ENCODE peak calls at places on chromosomes 1 and 21, in eight cellular contexts. P, R, E, K, S, F, O and Y are unnamed samples.

GRCh38 chr21:29349702-29350101 is 51.0 kb downstream of the BACH1 start:
- DNase-seq in P (no peak), S (no peak), O (no peak), E (no peak), K (no peak), F (no peak), R (no peak), Y (no peak)

GRCh38 chr1:170634293-170634692 is 29.6 kb upstream of the PRRX1 start:
- DNase-seq in S (no peak), O (no peak), E (peak; percentile 93), P (no peak), K (no peak), F (peak; percentile 93), R (no peak), Y (no peak)

GRCh38 chr21:45050361-45050785 is 24.0 kb upstream of the ADARB1 start:
- DNase-seq in F (no peak), K (no peak), S (peak; percentile 92), O (no peak), P (no peak), R (no peak), E (no peak), Y (no peak)

GRCh38 chr1:36761073-36761472 is 273.2 kb downstream of the GRIK3 start:
- DNase-seq in P (no peak), F (no peak), K (no peak), S (no peak), E (no peak), O (no peak), R (no peak), Y (no peak)

GRCh38 chr1:85328713-85329376 is 52.4 kb upstream of the BCL10 start:
- DNase-seq in O (no peak), S (no peak), P (no peak), F (peak; percentile 99), E (peak; percentile 98), R (no peak), K (no peak), Y (no peak)

GRCh38 chr21:38913120-38913975 is 107.6 kb downstream of the ETS2 start:
- DNase-seq in F (peak; percentile 69), O (peak; percentile 64), S (peak; percentile 89), R (no peak), E (no peak), K (peak; percentile 14), P (no peak), Y (no peak)

GRCh38 chr1:26771643-26772321 is 16.0 kb upstream of the PIGV start:
- DNase-seq in F (peak; percentile 99), R (no peak), O (no peak), S (peak; percentile 62), K (no peak), E (peak; percentile 95), P (no peak), Y (no peak)

GRCh38 chr1:158604968-158605367 is at the start of gene OR10Z1:
- DNase-seq in S (no peak), O (no peak), P (no peak), K (no peak), F (no peak), E (no peak), R (no peak), Y (no peak)

GRCh38 chr21:33403128-33403785 is at the start of gene IFNGR2:
- DNase-seq in E (no peak), S (peak; percentile 65), P (peak; percentile 68), F (no peak), K (peak; percentile 18), R (no peak), O (peak; percentile 77), Y (peak; percentile 83)

DNA sequence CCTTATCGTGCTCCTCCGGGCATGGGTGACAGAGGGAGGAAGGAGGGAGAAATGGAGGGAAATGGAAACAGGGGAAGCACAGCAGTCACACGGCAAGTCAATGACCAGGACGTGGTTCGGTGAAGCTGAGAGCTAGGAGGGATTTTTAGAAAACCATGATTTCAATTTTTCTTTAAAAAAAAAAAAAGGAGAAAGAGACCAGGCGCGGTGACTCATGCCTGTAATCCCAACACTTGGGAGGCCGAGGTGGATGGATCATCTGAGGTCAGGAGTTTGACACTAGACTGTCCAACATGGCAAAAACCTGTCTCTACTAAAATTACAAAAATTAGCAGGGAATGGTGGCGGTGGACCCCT is 776 bp upstream of the TNFRSF9 start:
- DNase-seq in K (no peak), F (peak; percentile 46), O (no peak), P (no peak), S (no peak), E (peak; percentile 10), R (no peak), Y (no peak)
- TF ChIP-seq CTCF in K (no peak), F (no peak), O (no peak), P (no peak), S (no peak), E (no peak), R (no peak), Y (no peak)

GRCh38 chr1:39354572-39354971 is 136.9 kb upstream of the BMP8A start:
- DNase-seq in O (no peak), R (no peak), E (no peak), P (peak; percentile 10), S (no peak), F (no peak), K (no peak), Y (no peak)
- TF ChIP-seq CTCF in O (no peak), R (no peak), E (no peak), P (peak; percentile 44), S (no peak), F (no peak), K (no peak), Y (peak; percentile 15)

GRCh38 chr21:23936224-23936623 is 1671.1 kb downstream of the MRPL39 start:
- DNase-seq in O (peak; percentile 5), P (no peak), S (no peak), K (no peak), F (peak; percentile 48), E (no peak), R (no peak), Y (no peak)
- TF ChIP-seq CTCF in O (peak; percentile 36), P (peak; percentile 45), S (peak; percentile 9), K (peak; percentile 25), F (peak; percentile 61), E (no peak), R (no peak), Y (peak; percentile 30)

DNA sequence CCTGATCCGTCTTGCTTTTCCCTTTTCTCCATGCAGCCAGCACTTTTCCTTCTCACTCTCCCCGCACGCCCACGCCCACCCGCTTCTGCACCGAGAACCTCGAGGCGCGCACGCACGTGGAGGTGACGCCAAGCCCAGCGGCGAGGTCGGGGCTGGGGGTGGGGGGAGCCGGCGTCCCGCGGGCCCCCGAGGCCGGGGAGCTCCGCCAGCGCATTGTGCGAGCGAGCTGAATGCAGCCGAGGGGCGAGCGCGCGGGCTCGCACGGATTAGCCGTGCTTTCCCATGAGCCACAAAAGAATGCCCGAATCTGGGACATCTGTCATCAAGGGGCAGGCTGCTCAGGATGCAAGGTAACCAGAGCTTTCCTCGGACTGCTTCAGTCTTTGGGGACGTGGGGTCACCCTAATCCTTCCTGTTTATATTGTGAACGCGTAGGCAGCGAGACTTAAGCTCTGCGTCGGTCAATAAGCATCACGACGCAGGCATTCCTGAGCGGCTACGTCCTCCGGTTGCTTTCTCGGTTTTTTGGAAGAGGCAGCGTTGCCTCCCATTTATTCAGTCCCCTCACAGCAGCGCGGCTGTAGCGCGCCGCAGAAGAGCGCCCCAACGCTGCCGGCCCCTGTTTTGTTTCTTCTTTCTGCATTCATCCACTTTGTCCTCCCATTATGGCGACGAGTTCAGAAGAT is 67.3 kb upstream of the AKT3 start:
- DNase-seq in R (no peak), O (peak; percentile 95), K (peak; percentile 28), P (no peak), F (peak; percentile 93), S (no peak), E (peak; percentile 80), Y (peak; percentile 43)
- TF ChIP-seq CTCF in R (no peak), O (peak; percentile 27), K (no peak), P (no peak), F (peak; percentile 11), S (no peak), E (peak; percentile 50), Y (peak; percentile 18)

GRCh38 chr1:46342084-46342656 is 1.6 kb downstream of the NSUN4 start:
- DNase-seq in P (peak; percentile 46), F (peak; percentile 55), E (peak; percentile 45), S (no peak), K (no peak), R (no peak), O (peak; percentile 15), Y (peak; percentile 58)
- TF ChIP-seq CTCF in P (peak; percentile 69), F (peak; percentile 37), E (peak; percentile 70), S (no peak), K (peak; percentile 48), R (peak; percentile 34), O (peak; percentile 36), Y (peak; percentile 41)

DNA sequence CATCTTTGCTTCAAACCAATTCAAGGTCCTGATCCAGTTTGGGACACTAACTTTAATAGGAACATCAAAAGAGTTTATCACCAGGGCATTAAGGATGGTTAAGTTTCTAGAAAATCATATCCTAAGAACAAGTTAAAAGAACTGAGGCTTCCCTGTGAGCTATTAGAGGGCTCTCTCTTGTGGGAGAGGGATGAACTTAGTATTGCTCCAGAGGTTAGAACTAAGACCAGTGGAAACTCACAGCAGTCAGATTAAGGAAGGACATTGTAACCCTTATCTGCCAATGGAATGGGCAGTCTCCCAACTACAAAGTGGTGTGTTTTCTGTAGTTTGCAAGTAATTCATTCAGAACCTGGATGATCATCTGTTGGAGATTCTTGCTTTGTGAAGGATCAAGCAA is 36.8 kb downstream of the UBE2U start:
- DNase-seq in S (no peak), O (no peak), K (no peak), F (peak; percentile 49), E (peak; percentile 9), P (no peak), R (no peak), Y (no peak)
- TF ChIP-seq CTCF in S (no peak), O (no peak), K (no peak), F (peak; percentile 49), E (peak; percentile 31), P (no peak), R (no peak), Y (no peak)

GRCh38 chr1:210294991-210295773 is 33.5 kb upstream of the HHAT start:
- DNase-seq in K (peak; percentile 37), O (peak; percentile 67), E (peak; percentile 73), R (no peak), P (no peak), F (no peak), S (peak; percentile 61), Y (no peak)
- TF ChIP-seq CTCF in K (no peak), O (no peak), E (no peak), R (no peak), P (no peak), F (no peak), S (no peak), Y (no peak)

GRCh38 chr1:241343956-241344355 is 13.0 kb downstream of the RGS7 start:
- DNase-seq in O (no peak), P (no peak), R (no peak), F (no peak), E (no peak), S (no peak), K (no peak), Y (no peak)
- TF ChIP-seq CTCF in O (no peak), P (no peak), R (no peak), F (no peak), E (no peak), S (no peak), K (no peak), Y (no peak)

DNA sequence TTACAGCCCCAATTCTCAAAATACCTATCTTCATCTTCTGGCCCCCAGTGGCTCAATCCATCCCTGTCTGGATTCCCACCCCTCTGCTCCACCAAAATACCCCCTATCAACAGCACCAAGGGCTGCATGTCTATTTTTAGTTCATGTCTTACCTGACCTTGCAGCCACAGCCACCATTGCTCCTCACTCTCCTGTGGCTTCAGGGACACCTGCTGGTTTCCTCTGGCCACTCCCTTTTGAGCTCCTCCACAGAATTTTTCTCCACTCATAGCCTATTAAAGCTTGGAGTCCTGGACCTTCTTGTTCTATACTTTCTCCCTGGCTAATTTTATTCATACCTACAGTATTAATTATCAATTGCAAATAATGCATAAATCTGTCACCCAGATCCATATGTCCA is 125.3 kb upstream of the NGF start:
- DNase-seq in P (peak; percentile 14), F (no peak), S (no peak), R (no peak), K (no peak), E (no peak), O (no peak), Y (no peak)
- TF ChIP-seq CTCF in P (peak; percentile 37), F (peak; percentile 19), S (no peak), R (peak; percentile 49), K (no peak), E (peak; percentile 62), O (no peak), Y (no peak)